ENCODE peak calls at places on chromosome 5, in eight cellular contexts. C is fibroblast of the aortic adventitia; F is AG10803; W is upper lobe of left lung; V is GM23338; Y is CD8-positive, alpha-beta T cell; O is left lung; H is heart right ventricle. J is an unnamed sample.

GRCh38 chr5:61805101-61805500 is 473.0 kb downstream of the ZSWIM6 start:
- DNase-seq in Y (no peak), V (no peak), C (peak; percentile 45), H (no peak), F (peak; percentile 59), W (no peak), O (no peak), J (peak; percentile 78)

GRCh38 chr5:100424017-100424416 is 111.2 kb upstream of the FAM174A start:
- DNase-seq in C (peak; percentile 8), F (no peak), Y (no peak), W (no peak), V (no peak), H (no peak), O (no peak), J (no peak)

GRCh38 chr5:142569905-142570304 is 116.0 kb downstream of the FGF1 start:
- DNase-seq in W (no peak), O (no peak), V (no peak), H (no peak), Y (no peak), F (peak; percentile 17), C (no peak), J (no peak)

GRCh38 chr5:175478008-175478383 is 364 bp upstream of the SFXN1 start:
- DNase-seq in F (no peak), C (no peak), V (no peak), H (no peak), Y (no peak), O (no peak), W (no peak), J (no peak)

GRCh38 chr5:138831703-138832102 is 43.4 kb downstream of the LRRTM2 start:
- DNase-seq in V (no peak), C (no peak), Y (no peak), O (no peak), F (peak; percentile 56), W (no peak), H (no peak), J (peak; percentile 56)

GRCh38 chr5:1747079-1747802 is 52.4 kb downstream of the MRPL36 start:
- DNase-seq in O (peak; percentile 18), H (no peak), Y (no peak), C (no peak), W (no peak), V (no peak), F (no peak), J (no peak)

GRCh38 chr5:67178085-67178484 is 18.5 kb downstream of the CD180 start:
- DNase-seq in V (no peak), O (no peak), C (no peak), W (no peak), F (no peak), H (no peak), Y (no peak), J (no peak)

GRCh38 chr5:159975462-159976019 is 33.4 kb upstream of the TTC1 start:
- DNase-seq in Y (no peak), W (no peak), F (peak; percentile 97), C (peak; percentile 92), O (no peak), V (peak; percentile 12), H (peak; percentile 27), J (peak; percentile 98)

GRCh38 chr5:27093296-27093695 is 54.9 kb upstream of the CDH9 start:
- DNase-seq in H (no peak), Y (no peak), C (no peak), V (no peak), F (no peak), W (no peak), O (no peak), J (no peak)

GRCh38 chr5:172806897-172807672 is 27.0 kb upstream of the ERGIC1 start:
- DNase-seq in H (peak; percentile 92), Y (peak; percentile 77), C (peak; percentile 89), O (peak; percentile 96), W (peak; percentile 95), F (peak; percentile 84), V (peak; percentile 79), J (peak; percentile 87)

GRCh38 chr5:7927466-7928375 is 58.8 kb downstream of the MTRR start:
- DNase-seq in W (no peak), O (no peak), H (peak; percentile 17), F (peak; percentile 51), Y (no peak), V (peak; percentile 84), C (peak; percentile 64), J (peak; percentile 57)

GRCh38 chr5:4855048-4855447 is 285.1 kb upstream of the ADAMTS16 start:
- DNase-seq in F (no peak), Y (no peak), W (no peak), O (no peak), C (no peak), H (no peak), V (peak; percentile 34), J (no peak)

GRCh38 chr5:133391349-133392136 is 220.8 kb downstream of the FSTL4 start:
- DNase-seq in O (no peak), W (no peak), C (no peak), H (no peak), V (no peak), F (no peak), Y (no peak), J (no peak)

GRCh38 chr5:94072116-94072515 is 330.7 kb upstream of the POU5F2 start:
- DNase-seq in O (no peak), Y (no peak), F (peak; percentile 61), H (no peak), W (no peak), C (peak; percentile 8), V (no peak), J (no peak)

GRCh38 chr5:117486291-117486690 is 911.7 kb upstream of the SEMA6A start:
- DNase-seq in V (no peak), C (no peak), F (no peak), W (no peak), O (no peak), H (no peak), Y (no peak), J (no peak)

GRCh38 chr5:5494489-5495402 is 72.3 kb downstream of the ICE1 start:
- DNase-seq in Y (peak; percentile 71), H (peak; percentile 61), W (peak; percentile 89), O (peak; percentile 84), V (peak; percentile 96), C (peak; percentile 46), F (peak; percentile 33), J (peak; percentile 47)

GRCh38 chr5:141343242-141343952 is at the start of gene PCDHGA3:
- DNase-seq in V (peak; percentile 79), C (peak; percentile 72), O (no peak), Y (no peak), F (peak; percentile 53), W (no peak), H (peak; percentile 41), J (peak; percentile 62)

GRCh38 chr5:141338538-141339306 is at the start of gene PCDHGA2:
- DNase-seq in Y (no peak), V (peak; percentile 81), H (peak; percentile 36), O (no peak), C (peak; percentile 68), F (peak; percentile 64), W (no peak), J (peak; percentile 67)

GRCh38 chr5:141345327-141345726 is 1.7 kb downstream of the PCDHGA3 start:
- DNase-seq in F (no peak), V (no peak), O (no peak), H (no peak), W (no peak), C (no peak), Y (no peak), J (no peak)

GRCh38 chr5:141342773-141343172 is 856 bp upstream of the PCDHGA3 start:
- DNase-seq in H (no peak), O (no peak), W (no peak), V (no peak), Y (no peak), F (no peak), C (no peak), J (no peak)

GRCh38 chr5:141343953-141344463 is 379 bp downstream of the PCDHGA3 start:
- DNase-seq in V (no peak), H (no peak), C (no peak), Y (no peak), W (no peak), O (no peak), F (no peak), J (no peak)
- H3K4me3 ChIP-seq in V (no peak overlapping the region), H (peak overlapping the region; percentile 51), C (peak overlapping the region; percentile 57), Y (no peak overlapping the region), W (no peak overlapping the region), O (no peak overlapping the region), F (peak overlapping the region; percentile 48), J (peak overlapping the region; percentile 39)

DNA sequence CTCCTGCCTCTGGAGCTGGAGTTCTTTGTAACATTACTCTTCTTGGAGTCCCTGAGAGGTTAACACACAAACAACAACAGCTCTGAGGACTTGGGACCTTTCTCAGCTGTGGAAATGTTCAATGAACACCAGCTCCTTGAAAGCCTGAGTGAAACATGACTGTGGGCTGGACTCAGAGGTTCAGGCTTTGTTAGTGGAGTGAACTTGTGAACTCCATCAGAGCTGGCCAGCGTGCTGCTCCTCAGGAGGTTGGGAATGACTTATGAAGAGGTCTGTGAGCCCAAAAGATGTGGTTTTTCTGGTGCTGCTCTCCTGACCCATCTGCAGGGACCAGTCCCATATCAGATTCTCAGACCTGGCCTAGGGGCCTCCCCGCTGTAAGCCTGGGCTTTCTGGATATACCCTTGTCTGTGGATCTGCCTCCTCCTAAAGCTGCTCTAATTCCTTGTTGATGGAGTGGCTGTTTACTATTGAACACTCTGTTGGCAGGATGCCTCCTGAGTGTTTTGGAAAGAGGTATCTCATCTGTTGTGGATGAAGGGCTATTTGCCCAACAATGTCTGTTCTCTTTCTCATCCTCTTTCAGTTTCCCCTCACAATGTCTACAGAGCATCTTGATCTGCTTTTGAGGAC is 170.0 kb upstream of the GDNF start:
- DNase-seq in O (no peak), W (no peak), Y (no peak), C (no peak), H (no peak), V (no peak), F (no peak), J (no peak)
- TF ChIP-seq CTCF in O (no peak), W (no peak), Y (no peak), C (no peak), H (no peak), V (no peak), F (no peak), J (no peak)

GRCh38 chr5:150488519-150489357 is 19.2 kb upstream of the NDST1 start:
- DNase-seq in F (peak; percentile 94), O (peak; percentile 65), Y (no peak), W (peak; percentile 78), C (peak; percentile 91), V (no peak), H (peak; percentile 81), J (peak; percentile 68)
- H3K4me3 ChIP-seq in F (peak overlapping the region; percentile 86), O (no peak overlapping the region), Y (no peak overlapping the region), W (no peak overlapping the region), C (peak overlapping the region; percentile 87), V (no peak overlapping the region), H (no peak overlapping the region), J (peak overlapping the region; percentile 76)

GRCh38 chr5:45642370-45642769 is 53.8 kb downstream of the HCN1 start:
- DNase-seq in F (no peak), V (no peak), Y (no peak), O (no peak), C (no peak), W (no peak), H (no peak), J (no peak)

GRCh38 chr5:45643051-45643450 is 53.1 kb downstream of the HCN1 start:
- DNase-seq in Y (no peak), H (no peak), C (no peak), F (no peak), V (no peak), O (no peak), W (no peak), J (no peak)

DNA sequence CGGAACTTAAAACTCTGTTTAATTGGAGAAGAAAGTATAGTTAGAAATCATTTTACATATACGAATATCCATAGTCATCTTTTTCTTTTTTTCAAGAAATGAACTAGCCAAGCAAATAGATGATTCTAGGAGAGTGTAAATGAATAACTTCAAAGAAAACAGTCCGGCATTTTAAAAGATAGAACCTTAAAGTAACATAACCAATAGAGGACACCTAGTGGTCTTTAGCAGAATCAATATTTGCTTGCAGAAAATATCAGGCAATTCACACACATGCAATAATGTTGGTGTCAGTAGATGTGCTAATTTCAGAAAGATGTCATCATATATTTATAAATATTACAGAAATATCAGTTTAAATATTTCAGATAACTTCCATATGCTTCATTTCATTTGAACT is 57.1 kb downstream of the HCN1 start:
- DNase-seq in C (no peak), F (no peak), V (peak; percentile 19), H (no peak), Y (no peak), W (no peak), O (no peak), J (no peak)
- TF ChIP-seq CTCF in C (no peak), F (peak; percentile 23), V (peak; percentile 42), H (no peak), Y (no peak), W (no peak), O (no peak), J (no peak)